ENCODE peak calls at places on chromosome 3, in six cellular contexts. U is mesenchymal stem cell; K is RWPE1; I is SJSA1; E is neuronal stem cell; H is CD8-positive, alpha-beta memory T cell. L is an unnamed sample.
A peak's percentile ranks its signal among the peaks of the same experiment; 100 is the strongest.

GRCh38 chr3:171809513-171810277 is 588 bp downstream of the PLD1 start:
- DNase-seq in U (peak; percentile 95), K (peak; percentile 84), I (peak; percentile 85), E (peak; percentile 44), H (peak; percentile 46), L (peak; percentile 32)

GRCh38 chr3:65992106-65992505 is 46.6 kb downstream of the MAGI1 start:
- DNase-seq in U (peak; percentile 26), K (no peak), I (no peak), E (no peak), H (no peak), L (no peak)

GRCh38 chr3:159792070-159792469 is 196.6 kb upstream of the IL12A start:
- DNase-seq in U (no peak), K (no peak), I (no peak), E (no peak), H (no peak), L (peak; percentile 52)

GRCh38 chr3:55749036-55749435 is 261.9 kb upstream of the WNT5A start:
- DNase-seq in U (no peak), K (no peak), I (no peak), E (no peak), H (no peak), L (no peak)

GRCh38 chr3:32245200-32245599 is 6.7 kb downstream of the CMTM8 start:
- DNase-seq in U (no peak), K (no peak), I (no peak), E (no peak), H (no peak), L (no peak)

GRCh38 chr3:171640520-171641412 is 169.5 kb downstream of the PLD1 start:
- DNase-seq in U (peak; percentile 64), K (no peak), I (peak; percentile 46), E (no peak), H (no peak), L (no peak)

GRCh38 chr3:153625506-153625905 is 463.5 kb downstream of the RAP2B start:
- DNase-seq in U (no peak), K (no peak), I (no peak), E (no peak), H (no peak), L (no peak)

GRCh38 chr3:63809607-63810006 is 9.5 kb upstream of the C3orf49 start:
- DNase-seq in U (peak; percentile 61), K (peak; percentile 57), I (peak; percentile 61), E (no peak), H (no peak), L (no peak)

GRCh38 chr3:47475029-47475569 is 642 bp downstream of the SCAP start:
- DNase-seq in U (peak; percentile 82), K (peak; percentile 5), I (no peak), E (no peak), H (no peak), L (no peak)

GRCh38 chr3:51279448-51279847 is 105.6 kb upstream of the MANF start:
- DNase-seq in U (no peak), K (no peak), I (no peak), E (no peak), H (no peak), L (no peak)

GRCh38 chr3:2098398-2099027 is at the start of gene CNTN4:
- DNase-seq in U (peak; percentile 82), K (peak; percentile 8), I (no peak), E (peak; percentile 94), H (no peak), L (no peak)

DNA sequence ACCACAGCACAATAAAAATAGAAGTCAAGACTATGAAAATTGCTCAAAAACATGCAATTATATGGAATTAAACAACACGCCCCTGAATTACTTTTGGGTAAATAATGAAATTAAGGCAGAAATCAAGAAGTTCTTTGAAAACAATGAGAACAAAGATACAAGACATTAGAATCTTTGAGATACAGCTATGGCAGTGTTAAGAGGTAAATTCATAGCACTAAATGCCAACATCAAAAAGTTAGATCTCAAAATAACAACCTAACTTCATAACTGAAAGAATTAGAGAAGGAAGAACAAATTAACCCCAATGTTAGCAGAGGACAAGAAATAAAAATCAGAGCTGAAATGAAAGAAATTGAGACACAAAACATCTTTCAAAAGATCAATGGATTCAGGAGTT is 86.6 kb upstream of the UBP1 start:
- DNase-seq in U (no peak), K (no peak), I (no peak), E (no peak), H (no peak), L (no peak)
- H3K27ac ChIP-seq in U (no peak overlapping the region), K (no peak overlapping the region), I (no peak overlapping the region), E (no peak overlapping the region), H (no peak overlapping the region), L (no peak overlapping the region)

GRCh38 chr3:197256836-197257444 is 41.5 kb downstream of the DLG1 start:
- DNase-seq in U (peak; percentile 60), K (peak; percentile 22), I (no peak), E (no peak), H (peak; percentile 49), L (no peak)
- H3K27ac ChIP-seq in U (no peak overlapping the region), K (no peak overlapping the region), I (no peak overlapping the region), E (peak overlapping the region; percentile 22), H (no peak overlapping the region), L (peak overlapping the region; percentile 35)

GRCh38 chr3:120568624-120569023 is 27.5 kb upstream of the NDUFB4 start:
- DNase-seq in U (peak; percentile 6), K (no peak), I (no peak), E (no peak), H (no peak), L (peak; percentile 22)

GRCh38 chr3:120567370-120568197 is 28.6 kb upstream of the NDUFB4 start:
- DNase-seq in U (peak; percentile 40), K (no peak), I (no peak), E (no peak), H (no peak), L (peak; percentile 29)

GRCh38 chr3:120569224-120569915 is 26.8 kb upstream of the NDUFB4 start:
- DNase-seq in U (no peak), K (no peak), I (no peak), E (no peak), H (no peak), L (no peak)

GRCh38 chr3:120568198-120568523 is 28.0 kb upstream of the NDUFB4 start:
- DNase-seq in U (no peak), K (no peak), I (no peak), E (no peak), H (no peak), L (no peak)

GRCh38 chr3:120572027-120572426 is 24.1 kb upstream of the NDUFB4 start:
- DNase-seq in U (no peak), K (no peak), I (no peak), E (no peak), H (no peak), L (no peak)
- H3K27ac ChIP-seq in U (no peak overlapping the region), K (no peak overlapping the region), I (no peak overlapping the region), E (no peak overlapping the region), H (peak overlapping the region; percentile 19), L (no peak overlapping the region)

GRCh38 chr3:119220970-119221667 is 19.6 kb downstream of the B4GALT4 start:
- DNase-seq in U (no peak), K (no peak), I (no peak), E (no peak), H (no peak), L (no peak)
- H3K27ac ChIP-seq in U (no peak overlapping the region), K (no peak overlapping the region), I (no peak overlapping the region), E (no peak overlapping the region), H (no peak overlapping the region), L (no peak overlapping the region)

GRCh38 chr3:71583569-71584215 is at the start of gene FOXP1:
- DNase-seq in U (peak; percentile 70), K (no peak), I (peak; percentile 61), E (peak; percentile 89), H (peak; percentile 76), L (peak; percentile 76)

GRCh38 chr3:71585891-71586809 is 2.6 kb upstream of the FOXP1 start:
- DNase-seq in U (peak; percentile 57), K (no peak), I (no peak), E (no peak), H (no peak), L (no peak)

GRCh38 chr3:71582612-71583568 is 638 bp downstream of the FOXP1 start:
- DNase-seq in U (peak; percentile 51), K (no peak), I (peak; percentile 56), E (peak; percentile 80), H (peak; percentile 68), L (peak; percentile 48)

GRCh38 chr3:71585126-71585525 is 1.6 kb upstream of the FOXP1 start:
- DNase-seq in U (no peak), K (no peak), I (no peak), E (no peak), H (no peak), L (no peak)

GRCh38 chr3:71584216-71585061 is 911 bp upstream of the FOXP1 start:
- DNase-seq in U (peak; percentile 62), K (no peak), I (peak; percentile 47), E (peak; percentile 61), H (no peak), L (peak; percentile 65)
- H3K27ac ChIP-seq in U (peak overlapping the region; percentile 99), K (peak overlapping the region; percentile 97), I (peak overlapping the region; percentile 26), E (peak overlapping the region; percentile 90), H (peak overlapping the region; percentile 78), L (peak overlapping the region; percentile 96)

GRCh38 chr3:12483364-12483763 is 916 bp upstream of the TSEN2 start:
- DNase-seq in U (peak; percentile 21), K (no peak), I (no peak), E (no peak), H (no peak), L (no peak)
- H3K27ac ChIP-seq in U (no peak overlapping the region), K (peak overlapping the region; percentile 75), I (no peak overlapping the region), E (no peak overlapping the region), H (peak overlapping the region; percentile 85), L (peak overlapping the region; percentile 90)

GRCh38 chr3:188198760-188199327 is 44.9 kb downstream of the LPP start:
- DNase-seq in U (peak; percentile 88), K (no peak), I (no peak), E (no peak), H (no peak), L (no peak)
- H3K27ac ChIP-seq in U (no peak overlapping the region), K (no peak overlapping the region), I (no peak overlapping the region), E (no peak overlapping the region), H (no peak overlapping the region), L (no peak overlapping the region)

GRCh38 chr3:8520816-8521415 is 19.3 kb downstream of the LMCD1 start:
- DNase-seq in U (no peak), K (no peak), I (no peak), E (no peak), H (no peak), L (no peak)

GRCh38 chr3:8518138-8518537 is 16.5 kb downstream of the LMCD1 start:
- DNase-seq in U (peak; percentile 90), K (no peak), I (no peak), E (no peak), H (no peak), L (no peak)

GRCh38 chr3:8519156-8519555 is 17.5 kb downstream of the LMCD1 start:
- DNase-seq in U (no peak), K (no peak), I (no peak), E (no peak), H (no peak), L (no peak)

GRCh38 chr3:8517490-8517889 is 15.9 kb downstream of the LMCD1 start:
- DNase-seq in U (no peak), K (no peak), I (no peak), E (no peak), H (no peak), L (no peak)

GRCh38 chr3:8519774-8520448 is 18.3 kb downstream of the LMCD1 start:
- DNase-seq in U (no peak), K (no peak), I (no peak), E (no peak), H (no peak), L (no peak)
- H3K27ac ChIP-seq in U (no peak overlapping the region), K (no peak overlapping the region), I (no peak overlapping the region), E (no peak overlapping the region), H (no peak overlapping the region), L (no peak overlapping the region)

L was measured in substantia nigra.